ENCODE peak calls at places on chromosome 17, in six cellular contexts. S is K562, Y is GM12878, G is GM12891, P is HepG2, H is H1. A is an unnamed sample.

GRCh38 chr17:35089846-35090193 is 26.3 kb upstream of the RFFL start:
- DNase-seq in H (no peak), P (peak), Y (no peak), G (no peak), S (peak), A (no peak)

GRCh38 chr17:56699186-56699895 is 105.8 kb downstream of the NOG start:
- DNase-seq in H (peak), P (no peak), Y (no peak), G (no peak), S (no peak), A (no peak)

GRCh38 chr17:1553354-1554266 is 9.0 kb downstream of the PITPNA start:
- DNase-seq in H (no peak), Y (no peak), S (no peak), P (no peak), G (no peak), A (no peak)

GRCh38 chr17:47620503-47621245 is 29.0 kb upstream of the KPNB1 start:
- DNase-seq in H (no peak), G (no peak), P (peak), S (no peak), Y (no peak), A (no peak)

GRCh38 chr17:51355314-51356083 is 95.2 kb downstream of the UTP18 start:
- DNase-seq in Y (no peak), P (no peak), S (no peak), G (no peak), H (no peak), A (no peak)

GRCh38 chr17:49436174-49436573 is 21.5 kb upstream of the PHB1 start:
- DNase-seq in P (no peak), H (no peak), S (no peak), Y (no peak), G (no peak), A (peak)

GRCh38 chr17:62179525-62180161 is 114.6 kb upstream of the MED13 start:
- DNase-seq in Y (no peak), H (no peak), P (peak), G (no peak), S (peak), A (no peak)

GRCh38 chr17:16313159-16314090 is 39.8 kb downstream of the CENPV start:
- DNase-seq in S (peak), Y (no peak), P (peak), H (no peak), G (no peak), A (no peak)

GRCh38 chr17:49382556-49382955 is 20.5 kb upstream of the ZNF652 start:
- DNase-seq in H (no peak), P (no peak), G (no peak), Y (no peak), S (no peak), A (no peak)

GRCh38 chr17:35784895-35785294 is 10.5 kb downstream of the MMP28 start:
- DNase-seq in G (no peak), H (no peak), S (no peak), Y (no peak), P (no peak), A (no peak)

GRCh38 chr17:69909389-69909788 is 165.6 kb upstream of the KCNJ16 start:
- DNase-seq in G (no peak), S (no peak), H (no peak), Y (no peak), P (no peak), A (no peak)

GRCh38 chr17:65530985-65531507 is 30.4 kb downstream of the AXIN2 start:
- DNase-seq in P (no peak), S (no peak), Y (no peak), H (no peak), G (no peak), A (no peak)

GRCh38 chr17:48995332-48995870 is 1.8 kb upstream of the IGF2BP1 start:
- DNase-seq in G (no peak), H (peak), P (no peak), S (peak), Y (no peak), A (no peak)

GRCh38 chr17:30225112-30225511 is 10.4 kb downstream of the SLC6A4 start:
- DNase-seq in H (no peak), G (no peak), P (peak), Y (no peak), S (no peak), A (no peak)

GRCh38 chr17:1709403-1709891 is 730 bp downstream of the TLCD2 start:
- DNase-seq in G (no peak), S (no peak), Y (no peak), H (no peak), P (no peak), A (no peak)

DNA sequence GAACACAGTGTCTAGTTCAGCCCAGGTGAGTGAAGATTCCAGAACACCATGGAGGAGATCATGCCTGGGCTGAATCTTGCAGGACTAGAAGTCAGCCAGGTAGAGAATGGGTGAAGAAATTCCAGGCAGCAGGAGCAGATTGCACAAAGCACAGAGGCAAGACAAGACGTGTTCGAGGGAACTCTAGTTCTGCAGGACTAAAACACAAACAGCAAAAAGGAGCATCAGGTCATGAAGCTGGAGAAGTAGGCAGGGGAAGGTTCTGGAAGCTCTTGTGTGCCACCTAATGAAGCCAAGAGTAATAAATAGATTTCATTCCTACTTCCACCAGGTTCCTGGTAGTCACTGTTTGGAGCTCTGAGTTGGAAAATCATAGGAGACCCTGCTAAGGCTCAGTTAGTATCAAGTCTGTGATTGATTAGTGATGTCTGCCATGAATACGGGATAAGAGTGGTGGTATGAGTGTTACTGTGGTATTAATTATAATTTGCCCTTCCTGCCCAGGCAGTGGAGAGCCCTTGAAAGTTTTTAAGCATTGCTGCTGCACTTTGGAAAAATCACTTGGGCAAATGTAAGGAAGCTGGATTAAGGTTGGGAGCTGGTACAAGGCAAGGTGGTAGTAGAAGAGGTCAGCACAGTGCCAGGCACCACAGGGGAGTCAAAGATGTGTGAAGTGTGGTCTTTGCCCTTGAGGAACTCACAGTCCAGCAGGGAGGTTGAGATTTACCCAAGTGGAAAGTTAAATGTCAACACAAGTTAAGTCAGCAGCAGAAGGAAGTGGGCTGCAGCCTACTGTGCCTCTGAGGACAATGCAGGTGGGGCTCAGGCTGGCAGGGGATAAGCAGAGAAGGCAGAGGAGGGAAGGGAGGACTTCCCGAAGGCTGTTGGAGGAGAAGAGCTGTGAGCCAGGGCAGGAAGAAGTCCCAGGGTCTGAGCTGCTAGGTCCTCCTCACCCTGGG is 13.5 kb upstream of the FOXN1 start:
- DNase-seq in H (no peak), P (no peak), G (no peak), Y (no peak), S (no peak), A (no peak)
- TF ChIP-seq TAF1 in H (no peak), P (no peak), G (no peak), Y (no peak), S (no peak), A (no peak)

DNA sequence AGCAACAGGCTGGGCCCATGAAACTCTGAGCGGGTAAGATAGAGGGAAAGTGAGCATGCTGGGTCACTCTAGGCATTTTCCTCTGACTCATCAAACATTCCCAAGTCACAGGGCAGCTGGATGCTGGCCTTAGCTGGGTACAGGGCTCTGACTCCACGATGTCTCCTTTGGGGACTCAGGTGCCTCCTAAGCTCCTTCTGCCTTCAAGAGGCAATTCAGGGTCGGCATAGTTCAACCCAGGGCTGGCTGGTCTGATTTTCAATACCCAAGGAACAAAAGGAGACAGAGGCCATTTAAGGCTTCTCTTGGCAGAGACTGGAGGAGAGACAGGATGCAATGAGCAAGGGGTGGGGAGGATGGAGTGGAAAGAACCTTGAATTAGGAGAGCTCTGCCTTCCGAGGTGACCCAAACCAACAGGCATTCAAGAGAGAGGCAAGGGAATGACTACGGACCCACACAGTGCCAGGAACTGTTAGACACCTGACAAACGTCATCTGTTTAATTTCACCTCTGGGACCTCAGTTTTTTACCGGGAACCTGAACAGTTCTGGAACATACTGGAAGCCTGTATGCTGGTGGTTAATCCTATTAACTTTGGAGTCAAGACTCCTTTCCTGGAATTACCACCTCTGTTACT is 905 bp downstream of the WBP2 start:
- DNase-seq in P (peak), S (no peak), H (no peak), Y (no peak), G (no peak), A (no peak)
- TF ChIP-seq POLR2A in P (no peak), S (no peak), H (no peak), Y (no peak), G (no peak), A (no peak)

DNA sequence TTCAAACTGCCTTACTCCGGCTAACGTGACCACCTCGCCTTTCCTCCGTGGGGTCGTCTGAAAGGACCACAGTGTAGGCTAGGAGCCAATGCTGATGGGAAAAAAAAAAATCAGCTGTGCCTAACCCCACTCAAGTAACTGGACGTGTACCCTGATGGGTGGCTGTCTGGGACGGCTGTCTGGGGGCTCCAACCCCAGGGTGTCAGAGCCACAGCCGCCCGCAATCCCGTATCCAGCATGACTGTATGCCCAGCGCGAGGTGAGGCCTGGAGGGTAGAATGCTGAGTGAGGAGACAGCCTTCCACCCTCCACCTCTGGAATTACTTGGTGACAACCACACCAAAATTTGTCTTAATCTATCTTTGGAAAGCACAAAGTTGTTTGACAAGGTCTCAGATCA is 2.8 kb downstream of the CSNK1D start:
- DNase-seq in P (no peak), G (no peak), Y (no peak), H (no peak), S (no peak), A (no peak)
- TF ChIP-seq POLR2AphosphoS5 in P (peak), G (peak), Y (no peak), H (no peak), S (no peak), A (no peak)

GRCh38 chr17:81921996-81922565 is 4.1 kb upstream of the SIRT7 start:
- DNase-seq in H (no peak), S (no peak), P (no peak), G (no peak), Y (no peak), A (no peak)

GRCh38 chr17:81924557-81925532 is 2.7 kb downstream of the MAFG start:
- DNase-seq in H (no peak), P (peak), S (no peak), G (no peak), Y (no peak), A (no peak)

GRCh38 chr17:81921531-81921862 is 3.5 kb upstream of the SIRT7 start:
- DNase-seq in Y (no peak), G (no peak), P (no peak), H (no peak), S (no peak), A (no peak)

GRCh38 chr17:81922566-81923301 is 4.8 kb upstream of the SIRT7 start:
- DNase-seq in P (no peak), H (no peak), Y (no peak), S (no peak), G (no peak), A (no peak)

DNA sequence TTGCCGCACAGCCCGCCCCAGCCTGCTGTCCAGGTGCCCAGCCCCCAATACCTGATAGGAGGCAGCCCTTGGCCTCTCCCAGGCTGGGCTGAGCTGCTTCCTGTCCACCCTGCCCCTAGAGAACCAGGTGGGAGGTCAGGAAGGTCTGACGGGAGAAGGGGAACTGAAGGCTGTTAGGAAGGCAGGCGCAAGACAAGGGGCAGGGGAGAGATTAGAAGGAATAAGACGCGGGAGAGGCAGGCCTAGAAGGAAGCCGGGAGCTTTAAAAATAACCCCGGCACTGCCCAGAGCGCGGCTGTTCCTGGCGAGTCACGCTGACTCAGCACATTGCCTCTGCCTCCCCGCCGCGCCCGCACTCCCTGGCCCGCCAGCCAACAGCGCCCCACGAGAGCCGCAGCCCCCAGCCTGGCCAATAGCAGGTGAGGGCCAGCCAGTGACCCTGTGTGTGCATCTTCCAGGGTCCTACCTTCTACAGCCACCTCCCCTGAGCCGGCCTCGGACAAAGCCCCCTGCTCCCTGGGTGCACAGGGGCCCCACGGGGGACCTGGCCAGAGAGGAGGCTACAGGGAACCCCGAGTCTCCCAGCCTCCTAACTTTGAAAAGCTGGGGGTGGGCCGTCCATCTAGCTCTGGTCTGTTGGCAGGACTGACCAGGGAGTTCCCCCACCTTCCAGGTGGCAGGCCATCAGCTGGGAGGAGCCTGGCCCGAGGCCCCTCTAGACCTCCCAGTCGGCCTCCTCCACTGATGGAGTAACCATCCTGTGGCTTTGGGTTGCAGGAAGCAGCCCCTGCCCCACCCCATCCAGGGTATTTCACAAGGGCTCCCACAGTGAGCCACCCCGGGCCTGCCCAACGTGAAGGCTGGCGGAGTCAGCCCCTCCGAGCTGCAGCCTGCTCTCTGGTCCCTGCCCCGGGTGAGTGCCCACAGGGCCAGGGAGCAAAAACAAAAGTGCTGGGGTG is 4.0 kb downstream of the MAFG start:
- DNase-seq in G (no peak), H (no peak), P (no peak), Y (no peak), S (peak), A (no peak)
- TF ChIP-seq TAF1 in G (no peak), H (peak), P (no peak), Y (no peak), S (peak), A (no peak)

GRCh38 chr17:59331129-59331928 is at the start of gene YPEL2:
- DNase-seq in P (peak), Y (peak), G (peak), S (peak), H (peak), A (peak)

GRCh38 chr17:59329558-59330313 is 1.7 kb upstream of the YPEL2 start:
- DNase-seq in G (no peak), S (peak), P (peak), H (peak), Y (peak), A (no peak)

GRCh38 chr17:59331929-59332889 is 754 bp downstream of the YPEL2 start:
- DNase-seq in P (no peak), H (peak), G (no peak), S (peak), Y (no peak), A (peak)

GRCh38 chr17:59328534-59329095 is 2.8 kb upstream of the YPEL2 start:
- DNase-seq in P (no peak), G (no peak), H (no peak), S (no peak), Y (no peak), A (no peak)

DNA sequence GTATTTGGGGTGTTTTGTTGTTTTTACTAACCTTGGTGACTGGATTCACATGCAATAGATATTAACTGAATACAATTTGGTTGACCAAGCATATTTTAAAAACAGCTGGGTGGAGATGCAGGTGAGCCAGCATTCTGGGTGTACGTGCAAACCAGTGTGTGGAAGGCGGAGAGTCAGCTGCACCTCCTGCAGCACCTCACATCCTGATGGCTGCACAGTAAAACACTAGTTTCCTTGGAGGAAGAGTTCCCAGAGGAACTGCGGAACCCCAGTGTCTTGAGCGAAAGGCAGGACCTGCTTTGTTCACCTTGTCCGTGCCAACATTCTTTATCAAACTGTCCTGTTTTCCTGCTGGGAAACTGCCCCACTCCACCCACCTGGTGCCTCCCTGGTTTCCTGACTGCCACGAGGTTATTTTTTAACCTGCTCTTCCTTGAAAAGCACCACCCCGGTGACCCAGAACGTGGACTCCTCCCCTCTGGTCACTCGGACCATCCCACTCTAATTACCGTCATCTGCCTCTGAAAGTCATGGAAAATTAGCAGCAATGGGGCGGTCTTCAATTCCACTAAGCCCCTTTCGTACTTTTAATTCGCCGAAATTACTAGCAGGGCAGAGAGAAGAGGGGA is 1.0 kb upstream of the YPEL2 start:
- DNase-seq in P (peak), S (peak), H (no peak), G (no peak), Y (no peak), A (no peak)
- TF ChIP-seq POLR2A in P (peak), S (no peak), H (no peak), G (no peak), Y (no peak), A (no peak)

GRCh38 chr17:81545160-81545949 is 6.8 kb downstream of the FAAP100 start:
- DNase-seq in G (no peak), S (no peak), P (no peak), H (no peak), Y (no peak), A (no peak)

GRCh38 chr17:81543339-81543675 is 8.8 kb downstream of the FAAP100 start:
- DNase-seq in G (no peak), H (no peak), Y (no peak), P (no peak), S (no peak), A (no peak)

GRCh38 chr17:81542431-81543338 is 9.5 kb downstream of the FAAP100 start:
- DNase-seq in P (no peak), H (no peak), Y (no peak), G (no peak), S (no peak), A (no peak)

GRCh38 chr17:81543756-81544155 is 8.4 kb downstream of the FAAP100 start:
- DNase-seq in S (no peak), G (no peak), P (no peak), H (no peak), Y (no peak), A (no peak)

DNA sequence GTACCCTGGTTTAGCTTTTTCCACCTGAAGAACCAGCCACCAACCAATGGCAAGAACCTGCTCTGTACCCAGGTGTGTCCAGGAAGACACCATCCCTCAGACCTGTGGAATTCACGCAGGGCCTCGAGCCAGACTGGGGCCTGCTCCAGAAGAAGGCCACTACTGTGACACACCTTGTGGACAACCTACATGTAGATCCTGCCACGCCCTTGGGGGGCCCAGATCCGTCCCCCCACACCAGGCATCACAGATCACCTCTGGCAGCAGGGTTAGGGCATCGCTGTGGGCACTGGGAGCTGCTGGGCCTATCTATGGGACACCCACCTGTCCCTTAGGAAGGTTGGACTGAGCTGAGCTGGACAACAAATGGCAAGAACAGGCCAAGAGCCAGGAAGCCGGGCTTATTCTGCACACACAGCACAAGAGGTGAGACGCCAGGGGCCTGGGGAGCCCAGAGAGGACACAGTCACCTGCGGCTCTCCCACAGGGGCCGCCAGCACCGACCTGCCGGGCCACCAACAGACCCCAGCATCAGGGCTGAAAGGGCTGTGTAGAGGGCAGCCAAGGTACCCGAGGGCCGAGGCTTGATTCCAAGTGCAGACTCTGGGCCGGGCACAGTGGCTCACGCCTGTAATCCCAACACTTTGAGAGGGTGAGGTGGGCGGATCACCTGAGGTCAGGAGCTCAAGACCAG is 7.7 kb downstream of the FAAP100 start:
- DNase-seq in Y (no peak), G (no peak), S (no peak), H (no peak), P (no peak), A (no peak)
- TF ChIP-seq POLR2AphosphoS5 in Y (no peak), G (no peak), S (no peak), H (no peak), P (no peak), A (no peak)